ENCODE peak calls at places on chromosomes 12 and 14, in four cellular contexts. L is kidney epithelial cell, F is GM10248, Z is fibroblast of lung. H is an unnamed sample.

GRCh38 chr12:50387487-50387886 is 8.9 kb downstream of the FAM186A start:
- DNase-seq in L (no peak), F (no peak), Z (peak; percentile 56), H (no peak)

GRCh38 chr12:57401165-57401564 is 29.7 kb downstream of the R3HDM2 start:
- DNase-seq in L (no peak), F (no peak), Z (no peak), H (no peak)

GRCh38 chr12:50050410-50051280 is 6.8 kb upstream of the ASIC1 start:
- DNase-seq in L (no peak), F (no peak), Z (peak; percentile 82), H (no peak)

GRCh38 chr14:90419200-90419599 is 22.4 kb downstream of the CALM1 start:
- DNase-seq in L (peak; percentile 97), F (no peak), Z (peak; percentile 93), H (no peak)

GRCh38 chr12:45615268-45615667 is 114.2 kb upstream of the ARID2 start:
- DNase-seq in L (peak; percentile 34), F (no peak), Z (peak; percentile 65), H (no peak)

GRCh38 chr12:105481906-105482305 is 151.4 kb downstream of the C12orf75 start:
- DNase-seq in L (no peak), F (no peak), Z (no peak), H (no peak)

GRCh38 chr14:77116194-77116817 is 18.2 kb downstream of the CIPC start:
- DNase-seq in L (no peak), F (no peak), Z (no peak), H (no peak)

GRCh38 chr14:69247691-69248440 is 12.1 kb upstream of the GALNT16 start:
- DNase-seq in L (no peak), F (no peak), Z (peak; percentile 95), H (no peak)

GRCh38 chr14:93733646-93734045 is 54.6 kb downstream of the PRIMA1 start:
- DNase-seq in L (no peak), F (no peak), Z (no peak), H (no peak)

GRCh38 chr12:103850429-103850828 is 9.4 kb upstream of the NT5DC3 start:
- DNase-seq in L (no peak), F (no peak), Z (no peak), H (no peak)

GRCh38 chr14:61750708-61751474 is 11.3 kb upstream of the SNAPC1 start:
- DNase-seq in L (peak; percentile 47), F (peak; percentile 89), Z (peak; percentile 71), H (no peak)

GRCh38 chr14:68506021-68506644 is 286.7 kb downstream of the ZFP36L1 start:
- DNase-seq in L (peak; percentile 62), F (no peak), Z (peak; percentile 36), H (no peak)

GRCh38 chr12:129790331-129790730 is 113.5 kb downstream of the TMEM132D start:
- DNase-seq in L (no peak), F (no peak), Z (no peak), H (no peak)

GRCh38 chr12:65741662-65742480 is 82.4 kb upstream of the HMGA2 start:
- DNase-seq in L (no peak), F (peak; percentile 61), Z (peak; percentile 48), H (peak; percentile 62)

GRCh38 chr14:59306775-59307174 is 118.3 kb downstream of the DAAM1 start:
- DNase-seq in L (peak; percentile 52), F (no peak), Z (peak; percentile 11), H (no peak)

GRCh38 chr14:89206426-89206825 is 210.6 kb downstream of the FOXN3 start:
- DNase-seq in L (no peak), F (no peak), Z (no peak), H (no peak)
- TF ChIP-seq CTCF in L (no peak), F (no peak), Z (no peak), H (no peak)

GRCh38 chr12:96132819-96133218 is 61.4 kb upstream of the ELK3 start:
- DNase-seq in L (no peak), F (no peak), Z (no peak), H (no peak)
- TF ChIP-seq CTCF in L (no peak), F (peak; percentile 6), Z (no peak), H (peak; percentile 23)

GRCh38 chr14:100417466-100417865 is 94.3 kb downstream of the SLC25A47 start:
- DNase-seq in L (peak; percentile 90), F (no peak), Z (peak; percentile 92), H (peak; percentile 60)
- TF ChIP-seq CTCF in L (peak; percentile 85), F (no peak), Z (peak; percentile 88), H (peak; percentile 69)

GRCh38 chr12:29159690-29160089 is 10.6 kb downstream of the FAR2 start:
- DNase-seq in L (no peak), F (no peak), Z (no peak), H (no peak)
- TF ChIP-seq CTCF in L (no peak), F (no peak), Z (no peak), H (no peak)

H was measured in neural crest cell.